ENCODE peak calls at places on chromosomes 6 and 20, in six cellular contexts. A is HCT116; R is HFFc6; W is posterior cingulate gyrus; L is NCI-H345; B is activated T-cell treated with anti-CD3 and anti-CD28 coated beads, Interleukin-2, amount 50 U/mL, for 72 hours. F is an unnamed sample.

GRCh38 chr6:94254689-94255088 is 835.3 kb upstream of the EPHA7 start:
- DNase-seq in R (no peak), W (no peak), L (peak), A (no peak), B (no peak), F (no peak)

GRCh38 chr20:49610701-49611538 is 43.0 kb upstream of the PTGIS start:
- DNase-seq in W (peak), A (peak), R (peak), B (peak), L (peak), F (peak)

GRCh38 chr6:36075656-36076055 is 48.0 kb downstream of the MAPK14 start:
- DNase-seq in A (peak), R (no peak), L (no peak), W (no peak), B (no peak), F (no peak)

GRCh38 chr6:91079939-91080338 is 493.1 kb upstream of the MAP3K7 start:
- DNase-seq in W (no peak), R (no peak), B (no peak), A (no peak), L (no peak), F (no peak)

GRCh38 chr6:71852951-71853350 is 33.4 kb upstream of the RIMS1 start:
- DNase-seq in A (no peak), L (no peak), W (no peak), B (no peak), R (no peak), F (no peak)

GRCh38 chr6:164008902-164009301 is 594.4 kb downstream of the QKI start:
- DNase-seq in L (no peak), W (no peak), A (no peak), B (no peak), R (no peak), F (no peak)

GRCh38 chr20:48736636-48737035 is 91.2 kb downstream of the PREX1 start:
- DNase-seq in W (no peak), L (no peak), R (no peak), B (no peak), A (no peak), F (no peak)

GRCh38 chr6:168050225-168050796 is 28.7 kb downstream of the FRMD1 start:
- DNase-seq in L (no peak), B (no peak), W (peak), R (no peak), A (no peak), F (no peak)

GRCh38 chr20:8372819-8373218 is 240.8 kb downstream of the PLCB1 start:
- DNase-seq in B (no peak), L (no peak), W (no peak), R (no peak), A (no peak), F (no peak)

GRCh38 chr6:115854866-115855665 is 205.6 kb downstream of the FRK start:
- DNase-seq in L (no peak), A (no peak), W (no peak), B (no peak), R (no peak), F (no peak)

GRCh38 chr20:3932277-3933073 is 43.3 kb downstream of the PANK2 start:
- DNase-seq in L (no peak), B (no peak), R (no peak), W (no peak), A (no peak), F (no peak)

GRCh38 chr20:58521763-58522162 is 6.6 kb upstream of the APCDD1L start:
- DNase-seq in A (no peak), L (no peak), B (no peak), W (no peak), R (no peak), F (no peak)

GRCh38 chr6:81491486-81492101 is 260.9 kb downstream of the TENT5A start:
- DNase-seq in B (no peak), R (no peak), L (no peak), A (no peak), W (no peak), F (no peak)

GRCh38 chr6:36120979-36121706 is 9.2 kb upstream of the MAPK13 start:
- DNase-seq in A (no peak), R (no peak), L (no peak), W (no peak), B (peak), F (no peak)

GRCh38 chr6:20811112-20811746 is 277.0 kb downstream of the CDKAL1 start:
- DNase-seq in W (no peak), R (peak), B (no peak), A (peak), L (no peak), F (peak)

GRCh38 chr20:37790900-37791299 is 97.1 kb downstream of the CTNNBL1 start:
- DNase-seq in B (no peak), A (no peak), L (no peak), R (no peak), W (no peak), F (no peak)

GRCh38 chr6:162184465-162184864 is 543.1 kb downstream of the PRKN start:
- DNase-seq in A (no peak), L (no peak), W (no peak), B (no peak), R (no peak), F (no peak)

GRCh38 chr6:70651326-70651905 is 16.3 kb upstream of the SMAP1 start:
- DNase-seq in L (no peak), B (peak), W (no peak), R (no peak), A (no peak), F (no peak)

GRCh38 chr20:59411191-59411988 is 111.0 kb downstream of the EDN3 start:
- DNase-seq in W (no peak), A (no peak), L (no peak), R (no peak), B (no peak), F (no peak)

GRCh38 chr20:11814276-11814675 is 103.4 kb upstream of the BTBD3 start:
- DNase-seq in L (no peak), R (peak), W (no peak), A (no peak), B (no peak), F (peak)

GRCh38 chr6:84633771-84634170 is 130.6 kb downstream of the TBX18 start:
- DNase-seq in W (no peak), B (no peak), R (peak), L (no peak), A (no peak), F (no peak)

GRCh38 chr6:4185846-4186245 is 50.5 kb upstream of the ECI2 start:
- DNase-seq in B (no peak), A (no peak), L (no peak), W (no peak), R (no peak), F (no peak)

GRCh38 chr6:78746457-78746856 is 120.9 kb upstream of the IRAK1BP1 start:
- DNase-seq in L (no peak), W (no peak), R (peak), B (no peak), A (no peak), F (no peak)

GRCh38 chr20:62163986-62164762 is 18.7 kb upstream of the MTG2 start:
- DNase-seq in A (no peak), L (no peak), R (no peak), W (no peak), B (no peak), F (no peak)

F was measured in DMS79 treated with DMSO at 0.1 percent for 48 hours.